ENCODE peak calls at places on chromosomes 16 and 17, in eight cellular contexts. S, W, P, V, Q, F, B and N are unnamed samples.

GRCh38 chr16:3732171-3732570 is 14.8 kb upstream of the TRAP1 start:
- DNase-seq in S (no peak), W (no peak), P (no peak), V (no peak), Q (no peak), F (no peak), B (no peak), N (no peak)

GRCh38 chr17:39927928-39928867 is 666 bp downstream of the LRRC3C start:
- DNase-seq in S (no peak), W (peak), P (peak), V (no peak), Q (peak), F (no peak), B (peak), N (no peak)

GRCh38 chr16:85798901-85799496 is 345 bp downstream of the EMC8 start:
- DNase-seq in S (peak), W (no peak), P (peak), V (no peak), Q (no peak), F (peak), B (peak), N (peak)

GRCh38 chr17:69819316-69820087 is 255.5 kb upstream of the KCNJ16 start:
- DNase-seq in S (peak), W (no peak), P (no peak), V (no peak), Q (no peak), F (no peak), B (no peak), N (no peak)

GRCh38 chr16:83943516-83944050 is 9.5 kb upstream of the OSGIN1 start:
- DNase-seq in S (no peak), W (no peak), P (no peak), V (no peak), Q (no peak), F (no peak), B (no peak), N (no peak)

GRCh38 chr17:51230306-51230705 is 29.5 kb downstream of the MBTD1 start:
- DNase-seq in S (no peak), W (no peak), P (no peak), V (no peak), Q (no peak), F (no peak), B (no peak), N (no peak)

GRCh38 chr17:10737168-10737622 is 7.4 kb upstream of the TMEM220 start:
- DNase-seq in S (peak), W (peak), P (peak), V (peak), Q (peak), F (no peak), B (peak), N (peak)

GRCh38 chr17:56099649-56100048 is 53.6 kb upstream of the ANKFN1 start:
- DNase-seq in S (no peak), W (no peak), P (no peak), V (no peak), Q (no peak), F (no peak), B (no peak), N (no peak)

GRCh38 chr17:43831633-43832032 is 1.3 kb downstream of the MPP3 start:
- DNase-seq in S (no peak), W (peak), P (no peak), V (no peak), Q (no peak), F (no peak), B (no peak), N (no peak)

GRCh38 chr17:9291912-9292562 is 270.7 kb downstream of the NTN1 start:
- DNase-seq in S (peak), W (peak), P (peak), V (peak), Q (peak), F (peak), B (peak), N (peak)

GRCh38 chr16:84115919-84116719 is 623 bp downstream of the MBTPS1 start:
- DNase-seq in S (peak), W (no peak), P (no peak), V (no peak), Q (no peak), F (peak), B (peak), N (no peak)

GRCh38 chr17:40075216-40076100 is 12.7 kb downstream of the THRA start:
- DNase-seq in S (peak), W (peak), P (peak), V (peak), Q (peak), F (peak), B (no peak), N (peak)

GRCh38 chr16:52532384-52532783 is 14.6 kb downstream of the TOX3 start:
- DNase-seq in S (no peak), W (no peak), P (no peak), V (no peak), Q (no peak), F (no peak), B (no peak), N (no peak)

GRCh38 chr17:79976451-79976850 is 59.2 kb downstream of the TBC1D16 start:
- DNase-seq in S (no peak), W (no peak), P (peak), V (no peak), Q (no peak), F (no peak), B (no peak), N (no peak)

GRCh38 chr16:14455577-14455976 is 174.5 kb downstream of the PARN start:
- DNase-seq in S (peak), W (no peak), P (no peak), V (peak), Q (no peak), F (no peak), B (no peak), N (no peak)

GRCh38 chr17:72122002-72122310 is 1.1 kb downstream of the SOX9 start:
- DNase-seq in S (peak), W (no peak), P (no peak), V (peak), Q (no peak), F (no peak), B (peak), N (no peak)

GRCh38 chr17:17134952-17135340 is 71.2 kb downstream of the PLD6 start:
- DNase-seq in S (no peak), W (no peak), P (no peak), V (no peak), Q (no peak), F (no peak), B (no peak), N (no peak)

GRCh38 chr17:27386206-27387075 is 69.8 kb upstream of the KSR1 start:
- DNase-seq in S (no peak), W (no peak), P (no peak), V (no peak), Q (no peak), F (no peak), B (no peak), N (no peak)

GRCh38 chr17:80703109-80703508 is 158.5 kb downstream of the RPTOR start:
- DNase-seq in S (no peak), W (no peak), P (no peak), V (no peak), Q (no peak), F (no peak), B (no peak), N (no peak)

GRCh38 chr17:57916925-57917858 is 38.0 kb downstream of the CUEDC1 start:
- DNase-seq in S (no peak), W (no peak), P (no peak), V (no peak), Q (no peak), F (no peak), B (no peak), N (no peak)

GRCh38 chr16:50699345-50700159 is 6.1 kb downstream of the NOD2 start:
- DNase-seq in S (peak), W (no peak), P (no peak), V (no peak), Q (no peak), F (no peak), B (no peak), N (no peak)

GRCh38 chr17:42342242-42343008 is 45.8 kb downstream of the STAT3 start:
- DNase-seq in S (peak), W (no peak), P (no peak), V (no peak), Q (no peak), F (no peak), B (no peak), N (no peak)

GRCh38 chr16:49216593-49216992 is 65.0 kb downstream of the CBLN1 start:
- DNase-seq in S (no peak), W (no peak), P (peak), V (no peak), Q (no peak), F (no peak), B (no peak), N (no peak)

GRCh38 chr16:86044241-86044671 is 145.3 kb downstream of the IRF8 start:
- DNase-seq in S (peak), W (peak), P (peak), V (peak), Q (peak), F (no peak), B (peak), N (peak)

GRCh38 chr16:51592013-51592501 is 441.0 kb upstream of the SALL1 start:
- DNase-seq in S (no peak), W (peak), P (no peak), V (no peak), Q (no peak), F (no peak), B (no peak), N (no peak)

GRCh38 chr17:9677411-9677810 is 32.1 kb downstream of the USP43 start:
- DNase-seq in S (no peak), W (no peak), P (no peak), V (no peak), Q (peak), F (no peak), B (no peak), N (no peak)

GRCh38 chr16:75860654-75861053 is 134.4 kb upstream of the CPHXL start:
- DNase-seq in S (no peak), W (peak), P (no peak), V (no peak), Q (no peak), F (no peak), B (no peak), N (peak)

GRCh38 chr17:79861371-79862216 is 22.4 kb upstream of the CBX4 start:
- DNase-seq in S (peak), W (no peak), P (no peak), V (no peak), Q (no peak), F (no peak), B (no peak), N (no peak)

GRCh38 chr16:23482778-23483177 is 27.5 kb downstream of the GGA2 start:
- DNase-seq in S (no peak), W (no peak), P (no peak), V (no peak), Q (no peak), F (peak), B (no peak), N (no peak)

GRCh38 chr17:55133583-55133982 is 131.2 kb upstream of the HLF start:
- DNase-seq in S (no peak), W (no peak), P (no peak), V (no peak), Q (no peak), F (no peak), B (no peak), N (no peak)

GRCh38 chr17:27861979-27862378 is 31.2 kb downstream of the LYRM9 start:
- DNase-seq in S (no peak), W (no peak), P (no peak), V (no peak), Q (peak), F (no peak), B (no peak), N (no peak)

GRCh38 chr16:11783319-11784047 is 13.6 kb downstream of the ZC3H7A start:
- DNase-seq in S (peak), W (no peak), P (no peak), V (no peak), Q (peak), F (no peak), B (no peak), N (no peak)

GRCh38 chr17:63382826-63383225 is 63.3 kb downstream of the CYB561 start:
- DNase-seq in S (no peak), W (no peak), P (no peak), V (no peak), Q (no peak), F (no peak), B (no peak), N (no peak)

DNA sequence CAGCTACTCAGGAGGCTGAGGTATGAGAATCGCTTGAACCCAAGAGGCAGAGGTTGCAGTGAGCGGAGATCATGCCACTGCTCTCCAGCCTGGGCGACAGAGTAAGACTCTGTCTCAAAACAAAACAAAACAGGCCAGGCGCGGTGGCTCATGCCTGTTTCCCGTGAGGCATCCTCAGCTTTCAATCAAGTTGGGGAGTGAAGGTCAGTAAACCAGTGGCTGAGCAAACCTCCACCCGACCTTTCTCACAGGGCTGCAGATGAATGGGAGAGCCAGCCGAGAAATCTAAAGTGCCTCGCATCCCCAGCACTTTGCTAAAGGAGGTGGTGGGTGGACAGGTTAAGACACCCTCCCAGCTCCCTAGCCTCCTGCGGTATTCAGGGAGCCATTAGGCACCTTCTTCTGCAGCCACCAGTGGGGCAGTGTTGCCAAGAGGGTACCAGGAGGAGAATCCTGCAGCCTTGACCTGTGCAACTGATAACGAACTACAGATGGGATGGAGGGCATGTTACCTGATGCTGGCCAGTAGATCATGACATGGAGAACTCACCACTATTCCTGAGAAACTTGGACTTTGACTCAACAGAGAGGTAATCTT is 59.0 kb downstream of the KPNA2 start:
- DNase-seq in S (no peak), W (no peak), P (no peak), V (no peak), Q (no peak), F (no peak), B (no peak), N (no peak)
- TF ChIP-seq CTCF in S (no peak), W (no peak), P (no peak), V (no peak), Q (no peak), F (no peak), B (no peak), N (no peak)

GRCh38 chr17:82328141-82328993 is 5.2 kb downstream of the SECTM1 start:
- DNase-seq in S (no peak), W (no peak), P (no peak), V (no peak), Q (no peak), F (no peak), B (no peak), N (no peak)
- TF ChIP-seq CTCF in S (no peak), W (no peak), P (no peak), V (no peak), Q (no peak), F (no peak), B (no peak), N (no peak)

GRCh38 chr17:47095268-47095667 is 93.8 kb downstream of the CDC27 start:
- DNase-seq in S (no peak), W (no peak), P (no peak), V (no peak), Q (no peak), F (no peak), B (no peak), N (no peak)
- TF ChIP-seq CTCF in S (no peak), W (no peak), P (no peak), V (no peak), Q (no peak), F (no peak), B (no peak), N (no peak)

DNA sequence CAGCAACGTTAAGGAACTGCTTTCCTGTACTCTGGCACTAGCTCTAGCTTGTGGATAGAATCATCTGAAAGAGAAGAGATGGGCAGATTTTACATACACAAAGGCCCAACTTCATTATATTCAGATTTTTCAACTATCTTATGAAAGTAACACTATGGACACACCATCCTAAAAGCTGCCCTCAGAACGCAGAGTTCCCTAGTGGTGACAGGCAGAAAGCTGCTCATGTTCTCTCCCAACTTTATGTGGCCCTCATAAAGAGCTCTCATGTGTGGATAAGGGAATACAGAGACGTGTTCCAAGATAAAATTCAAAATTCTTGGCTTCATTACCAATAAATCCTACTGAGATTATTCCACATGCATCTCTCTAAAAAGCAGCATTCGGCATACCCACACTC is 1.5 kb downstream of the CFAP20 start:
- DNase-seq in S (no peak), W (no peak), P (no peak), V (no peak), Q (no peak), F (no peak), B (no peak), N (no peak)
- TF ChIP-seq CTCF in S (no peak), W (no peak), P (peak), V (peak), Q (peak), F (no peak), B (no peak), N (peak)

DNA sequence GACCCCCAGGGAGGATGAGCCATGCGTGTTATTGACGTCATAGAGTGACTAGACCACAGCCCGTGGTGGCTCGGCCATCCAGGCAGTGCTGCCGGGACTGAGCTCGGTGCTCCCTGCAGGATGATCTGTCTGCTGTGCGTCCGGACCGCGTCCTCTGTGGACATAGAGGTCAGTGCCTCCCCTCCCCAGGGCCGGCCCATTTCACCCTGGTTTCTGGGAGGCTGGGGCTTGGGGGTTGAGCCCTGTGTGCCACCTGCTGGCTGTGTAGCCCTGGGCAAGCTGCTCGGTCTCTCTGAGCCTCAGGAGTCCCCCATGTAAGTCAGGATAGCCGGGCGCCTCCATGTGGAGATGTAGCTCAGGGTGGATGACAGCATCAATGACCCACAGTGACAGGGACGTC is 8.3 kb downstream of the TSC2 start:
- DNase-seq in S (peak), W (no peak), P (no peak), V (no peak), Q (no peak), F (no peak), B (no peak), N (no peak)
- TF ChIP-seq CTCF in S (peak), W (no peak), P (no peak), V (no peak), Q (peak), F (no peak), B (no peak), N (no peak)

GRCh38 chr17:82901356-82901755 is 61.5 kb upstream of the ZNF750 start:
- DNase-seq in S (no peak), W (no peak), P (no peak), V (no peak), Q (no peak), F (no peak), B (no peak), N (no peak)

GRCh38 chr17:82900741-82901140 is 60.9 kb upstream of the ZNF750 start:
- DNase-seq in S (peak), W (no peak), P (no peak), V (no peak), Q (no peak), F (no peak), B (no peak), N (no peak)

GRCh38 chr17:82897514-82898249 is 57.9 kb upstream of the ZNF750 start:
- DNase-seq in S (no peak), W (no peak), P (no peak), V (no peak), Q (no peak), F (no peak), B (no peak), N (no peak)

GRCh38 chr17:82899941-82900340 is 60.1 kb upstream of the ZNF750 start:
- DNase-seq in S (no peak), W (no peak), P (no peak), V (no peak), Q (no peak), F (no peak), B (no peak), N (no peak)

GRCh38 chr17:82898976-82899514 is 59.2 kb upstream of the ZNF750 start:
- DNase-seq in S (no peak), W (no peak), P (no peak), V (no peak), Q (no peak), F (no peak), B (no peak), N (no peak)
- TF ChIP-seq CTCF in S (no peak), W (no peak), P (no peak), V (no peak), Q (no peak), F (no peak), B (no peak), N (no peak)